ENCODE peak calls at places on chromosomes 16 and 17, in nine cellular contexts. One of them, this sample, is unnamed.
A peak's percentile ranks its signal among the peaks of the same experiment; 100 is the strongest.

GRCh38 chr17:29588561-29589411 is 662 bp downstream of the GIT1 start:
- DNase-seq in Peyer's patch: peak; percentile 59
- DNase-seq in upper lobe of left lung: no peak
- DNase-seq in prostate gland: no peak
- DNase-seq in uterus: peak; percentile 38
- DNase-seq in tibial nerve: no peak
- DNase-seq in HepG2: no peak
- DNase-seq in ovary: peak; percentile 28
- DNase-seq in IMR-90: peak; percentile 29
- DNase-seq in this sample: peak; percentile 69

GRCh38 chr16:80300456-80300855 is 240.3 kb upstream of the DYNLRB2 start:
- DNase-seq in prostate gland: no peak
- DNase-seq in upper lobe of left lung: no peak
- DNase-seq in HepG2: no peak
- DNase-seq in Peyer's patch: no peak
- DNase-seq in ovary: no peak
- DNase-seq in tibial nerve: no peak
- DNase-seq in IMR-90: no peak
- DNase-seq in uterus: no peak
- DNase-seq in this sample: no peak

GRCh38 chr17:77569846-77570564 is 388.5 kb upstream of the TNRC6C start:
- DNase-seq in upper lobe of left lung: peak; percentile 13
- DNase-seq in ovary: no peak
- DNase-seq in uterus: no peak
- DNase-seq in IMR-90: no peak
- DNase-seq in Peyer's patch: no peak
- DNase-seq in HepG2: no peak
- DNase-seq in tibial nerve: no peak
- DNase-seq in prostate gland: no peak
- DNase-seq in this sample: no peak

GRCh38 chr17:60631119-60631518 is 31.1 kb downstream of the PPM1D start:
- DNase-seq in upper lobe of left lung: no peak
- DNase-seq in HepG2: no peak
- DNase-seq in tibial nerve: no peak
- DNase-seq in ovary: no peak
- DNase-seq in Peyer's patch: no peak
- DNase-seq in IMR-90: no peak
- DNase-seq in prostate gland: no peak
- DNase-seq in uterus: no peak
- DNase-seq in this sample: peak; percentile 12

GRCh38 chr17:73316919-73317505 is 5.2 kb upstream of the CDC42EP4 start:
- DNase-seq in HepG2: no peak
- DNase-seq in IMR-90: no peak
- DNase-seq in uterus: no peak
- DNase-seq in upper lobe of left lung: no peak
- DNase-seq in tibial nerve: no peak
- DNase-seq in prostate gland: no peak
- DNase-seq in ovary: no peak
- DNase-seq in Peyer's patch: no peak
- DNase-seq in this sample: peak; percentile 79

GRCh38 chr16:71893888-71894228 is 1.5 kb upstream of the IST1 start:
- DNase-seq in prostate gland: no peak
- DNase-seq in HepG2: no peak
- DNase-seq in tibial nerve: no peak
- DNase-seq in Peyer's patch: no peak
- DNase-seq in uterus: no peak
- DNase-seq in ovary: no peak
- DNase-seq in IMR-90: no peak
- DNase-seq in upper lobe of left lung: no peak
- DNase-seq in this sample: no peak

GRCh38 chr16:1708768-1709180 is 2.8 kb downstream of the MAPK8IP3 start:
- DNase-seq in uterus: no peak
- DNase-seq in Peyer's patch: no peak
- DNase-seq in ovary: no peak
- DNase-seq in HepG2: no peak
- DNase-seq in prostate gland: no peak
- DNase-seq in tibial nerve: no peak
- DNase-seq in upper lobe of left lung: no peak
- DNase-seq in IMR-90: peak; percentile 86
- DNase-seq in this sample: no peak

GRCh38 chr16:84369105-84369504 is 767 bp downstream of the ATP2C2 start:
- DNase-seq in Peyer's patch: no peak
- DNase-seq in ovary: no peak
- DNase-seq in IMR-90: no peak
- DNase-seq in HepG2: no peak
- DNase-seq in uterus: no peak
- DNase-seq in tibial nerve: no peak
- DNase-seq in upper lobe of left lung: no peak
- DNase-seq in prostate gland: no peak
- DNase-seq in this sample: no peak

GRCh38 chr17:31550389-31551056 is 159.0 kb downstream of the RAB11FIP4 start:
- DNase-seq in ovary: no peak
- DNase-seq in HepG2: no peak
- DNase-seq in tibial nerve: no peak
- DNase-seq in Peyer's patch: no peak
- DNase-seq in uterus: no peak
- DNase-seq in upper lobe of left lung: no peak
- DNase-seq in IMR-90: peak; percentile 24
- DNase-seq in prostate gland: no peak
- DNase-seq in this sample: no peak

GRCh38 chr17:17433260-17433659 is 43.5 kb upstream of the MED9 start:
- DNase-seq in HepG2: peak; percentile 67
- DNase-seq in IMR-90: peak; percentile 72
- DNase-seq in prostate gland: no peak
- DNase-seq in upper lobe of left lung: peak; percentile 90
- DNase-seq in uterus: no peak
- DNase-seq in Peyer's patch: no peak
- DNase-seq in tibial nerve: no peak
- DNase-seq in ovary: no peak
- DNase-seq in this sample: peak; percentile 97

GRCh38 chr16:88731699-88732098 is 25.4 kb downstream of the CTU2 start:
- DNase-seq in Peyer's patch: no peak
- DNase-seq in upper lobe of left lung: no peak
- DNase-seq in uterus: no peak
- DNase-seq in prostate gland: no peak
- DNase-seq in HepG2: no peak
- DNase-seq in ovary: no peak
- DNase-seq in IMR-90: no peak
- DNase-seq in tibial nerve: no peak
- DNase-seq in this sample: no peak
- H3K4me3 ChIP-seq in Peyer's patch: no peak overlapping the region
- H3K4me3 ChIP-seq in upper lobe of left lung: no peak overlapping the region
- H3K4me3 ChIP-seq in uterus: no peak overlapping the region
- H3K4me3 ChIP-seq in prostate gland: no peak overlapping the region
- H3K4me3 ChIP-seq in HepG2: no peak overlapping the region
- H3K4me3 ChIP-seq in ovary: no peak overlapping the region
- H3K4me3 ChIP-seq in IMR-90: no peak overlapping the region
- H3K4me3 ChIP-seq in tibial nerve: no peak overlapping the region
- H3K4me3 ChIP-seq in this sample: no peak overlapping the region

GRCh38 chr17:47831934-47832327 is 461 bp downstream of the LRRC46 start:
- DNase-seq in Peyer's patch: no peak
- DNase-seq in HepG2: no peak
- DNase-seq in ovary: no peak
- DNase-seq in uterus: no peak
- DNase-seq in prostate gland: no peak
- DNase-seq in upper lobe of left lung: no peak
- DNase-seq in tibial nerve: no peak
- DNase-seq in IMR-90: no peak
- DNase-seq in this sample: peak; percentile 32

GRCh38 chr17:47830396-47830907 is 889 bp downstream of the MRPL10 start:
- DNase-seq in IMR-90: no peak
- DNase-seq in HepG2: no peak
- DNase-seq in prostate gland: no peak
- DNase-seq in tibial nerve: no peak
- DNase-seq in Peyer's patch: no peak
- DNase-seq in uterus: no peak
- DNase-seq in ovary: no peak
- DNase-seq in upper lobe of left lung: no peak
- DNase-seq in this sample: no peak

GRCh38 chr17:47829870-47830269 is 1.5 kb downstream of the MRPL10 start:
- DNase-seq in ovary: no peak
- DNase-seq in HepG2: no peak
- DNase-seq in Peyer's patch: no peak
- DNase-seq in prostate gland: no peak
- DNase-seq in tibial nerve: no peak
- DNase-seq in uterus: no peak
- DNase-seq in IMR-90: no peak
- DNase-seq in upper lobe of left lung: no peak
- DNase-seq in this sample: no peak

GRCh38 chr17:47834756-47835155 is 3.3 kb downstream of the LRRC46 start:
- DNase-seq in prostate gland: no peak
- DNase-seq in ovary: no peak
- DNase-seq in tibial nerve: no peak
- DNase-seq in IMR-90: no peak
- DNase-seq in Peyer's patch: no peak
- DNase-seq in uterus: no peak
- DNase-seq in HepG2: no peak
- DNase-seq in upper lobe of left lung: no peak
- DNase-seq in this sample: no peak

DNA sequence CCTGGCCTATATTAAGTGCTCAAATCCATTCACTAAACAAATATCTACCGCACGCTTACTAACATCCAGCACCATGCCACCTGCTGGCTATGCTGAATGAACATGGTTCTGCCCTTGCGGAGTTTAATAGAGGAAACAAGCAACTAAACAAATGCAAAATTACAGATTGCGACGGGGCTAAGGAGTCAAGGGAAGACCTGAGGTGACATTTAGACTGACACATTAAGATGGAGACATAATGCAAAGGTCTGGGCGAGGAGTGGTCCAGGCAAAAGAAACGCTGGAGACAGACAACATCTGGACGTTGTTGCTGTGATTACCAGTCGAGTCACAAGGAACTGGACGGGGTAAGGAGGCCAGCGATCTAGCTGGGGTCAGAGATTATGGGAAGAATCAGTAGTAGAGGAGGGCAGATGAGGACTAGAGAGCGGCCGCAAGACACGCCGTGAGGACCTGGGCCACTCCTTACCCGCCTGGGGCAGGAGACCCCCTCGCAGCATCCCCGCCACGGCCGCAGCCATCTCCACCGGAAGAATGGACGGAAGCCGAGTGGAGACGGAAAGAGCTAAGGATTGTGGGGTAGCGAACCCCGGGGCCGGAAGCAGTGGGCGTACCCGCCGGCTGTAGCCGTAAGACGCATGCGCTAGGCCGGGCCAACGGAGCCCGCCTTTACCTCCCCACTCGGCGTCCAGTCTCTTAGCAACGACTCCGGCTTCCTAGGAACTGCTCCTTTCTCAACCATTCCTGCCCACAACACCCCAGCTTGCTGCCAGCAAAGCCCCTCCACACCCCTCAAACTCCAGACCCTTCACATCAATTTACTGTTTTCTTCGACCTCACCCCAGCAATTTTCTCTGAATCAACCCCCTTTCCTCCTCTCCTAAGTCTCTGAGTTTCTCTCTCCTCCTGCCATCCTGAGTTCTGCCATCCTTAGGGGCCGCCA is at the start of the genes LRRC46 and MRPL10:
- DNase-seq in uterus: peak; percentile 92
- DNase-seq in prostate gland: peak; percentile 91
- DNase-seq in ovary: peak; percentile 94
- DNase-seq in IMR-90: peak; percentile 90
- DNase-seq in Peyer's patch: peak; percentile 87
- DNase-seq in HepG2: peak; percentile 91
- DNase-seq in upper lobe of left lung: peak; percentile 95
- DNase-seq in tibial nerve: peak; percentile 74
- DNase-seq in this sample: peak; percentile 91
- TF ChIP-seq POLR2A in uterus: peak; percentile 85
- TF ChIP-seq POLR2A in prostate gland: peak; percentile 59
- TF ChIP-seq POLR2A in ovary: peak; percentile 88
- TF ChIP-seq POLR2A in IMR-90: peak; percentile 93
- TF ChIP-seq POLR2A in Peyer's patch: peak; percentile 89
- TF ChIP-seq POLR2A in HepG2: peak; percentile 96
- TF ChIP-seq POLR2A in upper lobe of left lung: peak; percentile 70
- TF ChIP-seq POLR2A in tibial nerve: peak; percentile 70
- TF ChIP-seq POLR2A in this sample: peak; percentile 95

GRCh38 chr17:28057731-28058246 is 15.3 kb downstream of the NLK start:
- DNase-seq in tibial nerve: no peak
- DNase-seq in HepG2: peak; percentile 49
- DNase-seq in uterus: no peak
- DNase-seq in IMR-90: peak; percentile 83
- DNase-seq in ovary: no peak
- DNase-seq in prostate gland: no peak
- DNase-seq in upper lobe of left lung: no peak
- DNase-seq in Peyer's patch: no peak
- DNase-seq in this sample: peak; percentile 25

GRCh38 chr17:28056276-28056620 is 13.8 kb downstream of the NLK start:
- DNase-seq in prostate gland: no peak
- DNase-seq in IMR-90: no peak
- DNase-seq in tibial nerve: no peak
- DNase-seq in Peyer's patch: no peak
- DNase-seq in HepG2: no peak
- DNase-seq in upper lobe of left lung: no peak
- DNase-seq in uterus: no peak
- DNase-seq in ovary: no peak
- DNase-seq in this sample: no peak

GRCh38 chr17:28055546-28056275 is 13.2 kb downstream of the NLK start:
- DNase-seq in uterus: no peak
- DNase-seq in ovary: no peak
- DNase-seq in tibial nerve: no peak
- DNase-seq in upper lobe of left lung: no peak
- DNase-seq in HepG2: no peak
- DNase-seq in IMR-90: no peak
- DNase-seq in Peyer's patch: no peak
- DNase-seq in prostate gland: no peak
- DNase-seq in this sample: no peak

GRCh38 chr17:28053044-28053670 is 10.7 kb downstream of the NLK start:
- DNase-seq in HepG2: no peak
- DNase-seq in prostate gland: no peak
- DNase-seq in IMR-90: no peak
- DNase-seq in uterus: no peak
- DNase-seq in tibial nerve: no peak
- DNase-seq in Peyer's patch: no peak
- DNase-seq in upper lobe of left lung: no peak
- DNase-seq in ovary: no peak
- DNase-seq in this sample: no peak

DNA sequence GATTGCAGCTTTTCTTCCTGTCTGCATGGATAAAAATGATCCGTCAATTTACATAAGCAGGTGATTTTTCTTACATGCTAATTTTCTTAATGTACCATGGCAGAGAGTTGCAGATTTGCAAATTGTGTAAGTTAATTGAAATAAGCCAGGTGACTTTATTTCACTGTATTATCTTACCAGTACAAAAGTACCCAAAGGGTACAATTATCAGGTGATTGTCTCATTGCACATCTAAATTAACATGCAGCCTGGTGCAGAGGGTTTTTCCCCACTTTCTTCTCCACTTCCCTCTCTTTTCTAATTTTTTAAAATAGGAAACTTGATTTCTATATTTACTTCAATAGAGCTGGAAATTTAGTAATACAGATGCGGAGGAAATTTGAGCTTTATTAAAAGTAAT is 11.2 kb downstream of the NLK start:
- DNase-seq in Peyer's patch: no peak
- DNase-seq in HepG2: no peak
- DNase-seq in prostate gland: no peak
- DNase-seq in upper lobe of left lung: no peak
- DNase-seq in ovary: no peak
- DNase-seq in tibial nerve: no peak
- DNase-seq in IMR-90: no peak
- DNase-seq in uterus: no peak
- DNase-seq in this sample: no peak
- H3K4me3 ChIP-seq in Peyer's patch: no peak overlapping the region
- H3K4me3 ChIP-seq in HepG2: no peak overlapping the region
- H3K4me3 ChIP-seq in prostate gland: no peak overlapping the region
- H3K4me3 ChIP-seq in upper lobe of left lung: no peak overlapping the region
- H3K4me3 ChIP-seq in ovary: no peak overlapping the region
- H3K4me3 ChIP-seq in tibial nerve: no peak overlapping the region
- H3K4me3 ChIP-seq in IMR-90: no peak overlapping the region
- H3K4me3 ChIP-seq in uterus: no peak overlapping the region
- H3K4me3 ChIP-seq in this sample: no peak overlapping the region

GRCh38 chr16:27215660-27216059 is 12.3 kb downstream of the KDM8 start:
- DNase-seq in prostate gland: no peak
- DNase-seq in IMR-90: no peak
- DNase-seq in tibial nerve: no peak
- DNase-seq in Peyer's patch: no peak
- DNase-seq in ovary: no peak
- DNase-seq in uterus: no peak
- DNase-seq in upper lobe of left lung: no peak
- DNase-seq in HepG2: no peak
- DNase-seq in this sample: no peak
- TF ChIP-seq POLR2A in prostate gland: no peak
- TF ChIP-seq POLR2A in IMR-90: no peak
- TF ChIP-seq POLR2A in tibial nerve: no peak
- TF ChIP-seq POLR2A in Peyer's patch: no peak
- TF ChIP-seq POLR2A in ovary: no peak
- TF ChIP-seq POLR2A in uterus: no peak
- TF ChIP-seq POLR2A in upper lobe of left lung: no peak
- TF ChIP-seq POLR2A in HepG2: no peak
- TF ChIP-seq POLR2A in this sample: no peak

This sample was measured in NB4.